ENCODE peak calls at places on chromosomes 6 and 20, in ten cellular contexts. One of them, this sample, is unnamed.

GRCh38 chr20:5548112-5548511 is 202.1 kb upstream of the SHLD1 start:
- DNase-seq in HEK293T: no peak
- DNase-seq in endothelial cell: no peak
- DNase-seq in T-helper 9 cell: no peak
- DNase-seq in bronchial epithelial cell: no peak
- DNase-seq in AG08396: no peak
- DNase-seq in A172: no peak
- DNase-seq in activated CD8-positive, alpha-beta memory T cell treated with anti-CD3 and anti-CD28 coated beads, Interleukin-2, amount 50 U/mL, for 4 hours: no peak
- DNase-seq in activated effector memory CD4-positive, alpha-beta T cell treated with anti-CD3 and anti-CD28 coated beads, Interleukin-2, amount 50 U/mL, for 16 hours: no peak
- DNase-seq in HFF-Myc: no peak
- DNase-seq in this sample: no peak

GRCh38 chr20:34268851-34269668 is 27.8 kb downstream of the ASIP start:
- DNase-seq in HEK293T: no peak
- DNase-seq in endothelial cell: peak; percentile 53
- DNase-seq in T-helper 9 cell: peak; percentile 9
- DNase-seq in bronchial epithelial cell: no peak
- DNase-seq in AG08396: peak; percentile 51
- DNase-seq in A172: no peak
- DNase-seq in activated CD8-positive, alpha-beta memory T cell treated with anti-CD3 and anti-CD28 coated beads, Interleukin-2, amount 50 U/mL, for 4 hours: peak; percentile 30
- DNase-seq in activated effector memory CD4-positive, alpha-beta T cell treated with anti-CD3 and anti-CD28 coated beads, Interleukin-2, amount 50 U/mL, for 16 hours: peak; percentile 66
- DNase-seq in HFF-Myc: no peak
- DNase-seq in this sample: no peak

GRCh38 chr20:15257071-15257470 is 919.7 kb upstream of the FLRT3 start:
- DNase-seq in HEK293T: no peak
- DNase-seq in endothelial cell: no peak
- DNase-seq in T-helper 9 cell: no peak
- DNase-seq in bronchial epithelial cell: peak; percentile 39
- DNase-seq in AG08396: no peak
- DNase-seq in A172: no peak
- DNase-seq in activated CD8-positive, alpha-beta memory T cell treated with anti-CD3 and anti-CD28 coated beads, Interleukin-2, amount 50 U/mL, for 4 hours: no peak
- DNase-seq in activated effector memory CD4-positive, alpha-beta T cell treated with anti-CD3 and anti-CD28 coated beads, Interleukin-2, amount 50 U/mL, for 16 hours: no peak
- DNase-seq in HFF-Myc: no peak
- DNase-seq in this sample: peak; percentile 83

GRCh38 chr6:53598584-53598983 is 53.7 kb upstream of the GCLC start:
- DNase-seq in HEK293T: no peak
- DNase-seq in endothelial cell: no peak
- DNase-seq in T-helper 9 cell: no peak
- DNase-seq in bronchial epithelial cell: peak; percentile 32
- DNase-seq in AG08396: no peak
- DNase-seq in A172: no peak
- DNase-seq in activated CD8-positive, alpha-beta memory T cell treated with anti-CD3 and anti-CD28 coated beads, Interleukin-2, amount 50 U/mL, for 4 hours: no peak
- DNase-seq in activated effector memory CD4-positive, alpha-beta T cell treated with anti-CD3 and anti-CD28 coated beads, Interleukin-2, amount 50 U/mL, for 16 hours: no peak
- DNase-seq in HFF-Myc: no peak
- DNase-seq in this sample: peak; percentile 49

GRCh38 chr20:38434310-38434741 is 802 bp downstream of the SNHG17 start:
- DNase-seq in HEK293T: no peak
- DNase-seq in endothelial cell: peak; percentile 22
- DNase-seq in T-helper 9 cell: peak; percentile 7
- DNase-seq in bronchial epithelial cell: no peak
- DNase-seq in AG08396: no peak
- DNase-seq in A172: peak; percentile 17
- DNase-seq in activated CD8-positive, alpha-beta memory T cell treated with anti-CD3 and anti-CD28 coated beads, Interleukin-2, amount 50 U/mL, for 4 hours: peak; percentile 24
- DNase-seq in activated effector memory CD4-positive, alpha-beta T cell treated with anti-CD3 and anti-CD28 coated beads, Interleukin-2, amount 50 U/mL, for 16 hours: peak; percentile 74
- DNase-seq in HFF-Myc: no peak
- DNase-seq in this sample: no peak

GRCh38 chr6:104522533-104522932 is 337.2 kb downstream of the HACE1 start:
- DNase-seq in HEK293T: no peak
- DNase-seq in endothelial cell: no peak
- DNase-seq in T-helper 9 cell: no peak
- DNase-seq in bronchial epithelial cell: no peak
- DNase-seq in AG08396: no peak
- DNase-seq in A172: no peak
- DNase-seq in activated CD8-positive, alpha-beta memory T cell treated with anti-CD3 and anti-CD28 coated beads, Interleukin-2, amount 50 U/mL, for 4 hours: no peak
- DNase-seq in activated effector memory CD4-positive, alpha-beta T cell treated with anti-CD3 and anti-CD28 coated beads, Interleukin-2, amount 50 U/mL, for 16 hours: no peak
- DNase-seq in HFF-Myc: no peak
- DNase-seq in this sample: no peak

GRCh38 chr6:109373762-109374161 is 8.5 kb downstream of the CD164 start:
- DNase-seq in HEK293T: no peak
- DNase-seq in endothelial cell: no peak
- DNase-seq in T-helper 9 cell: no peak
- DNase-seq in bronchial epithelial cell: no peak
- DNase-seq in AG08396: no peak
- DNase-seq in A172: no peak
- DNase-seq in activated CD8-positive, alpha-beta memory T cell treated with anti-CD3 and anti-CD28 coated beads, Interleukin-2, amount 50 U/mL, for 4 hours: no peak
- DNase-seq in activated effector memory CD4-positive, alpha-beta T cell treated with anti-CD3 and anti-CD28 coated beads, Interleukin-2, amount 50 U/mL, for 16 hours: no peak
- DNase-seq in HFF-Myc: no peak
- DNase-seq in this sample: no peak

GRCh38 chr20:62238569-62239277 is 402 bp downstream of the OSBPL2 start:
- DNase-seq in HEK293T: peak; percentile 33
- DNase-seq in endothelial cell: no peak
- DNase-seq in T-helper 9 cell: no peak
- DNase-seq in bronchial epithelial cell: no peak
- DNase-seq in AG08396: peak; percentile 47
- DNase-seq in A172: no peak
- DNase-seq in activated CD8-positive, alpha-beta memory T cell treated with anti-CD3 and anti-CD28 coated beads, Interleukin-2, amount 50 U/mL, for 4 hours: no peak
- DNase-seq in activated effector memory CD4-positive, alpha-beta T cell treated with anti-CD3 and anti-CD28 coated beads, Interleukin-2, amount 50 U/mL, for 16 hours: peak; percentile 66
- DNase-seq in HFF-Myc: no peak
- DNase-seq in this sample: no peak

GRCh38 chr20:52172392-52173047 is 19.1 kb downstream of the ZFP64 start:
- DNase-seq in HEK293T: no peak
- DNase-seq in endothelial cell: no peak
- DNase-seq in T-helper 9 cell: no peak
- DNase-seq in bronchial epithelial cell: no peak
- DNase-seq in AG08396: no peak
- DNase-seq in A172: peak; percentile 40
- DNase-seq in activated CD8-positive, alpha-beta memory T cell treated with anti-CD3 and anti-CD28 coated beads, Interleukin-2, amount 50 U/mL, for 4 hours: no peak
- DNase-seq in activated effector memory CD4-positive, alpha-beta T cell treated with anti-CD3 and anti-CD28 coated beads, Interleukin-2, amount 50 U/mL, for 16 hours: no peak
- DNase-seq in HFF-Myc: no peak
- DNase-seq in this sample: no peak

GRCh38 chr6:7787137-7787575 is 61.3 kb downstream of the BMP6 start:
- DNase-seq in HEK293T: no peak
- DNase-seq in endothelial cell: no peak
- DNase-seq in T-helper 9 cell: no peak
- DNase-seq in bronchial epithelial cell: peak; percentile 10
- DNase-seq in AG08396: peak; percentile 10
- DNase-seq in A172: no peak
- DNase-seq in activated CD8-positive, alpha-beta memory T cell treated with anti-CD3 and anti-CD28 coated beads, Interleukin-2, amount 50 U/mL, for 4 hours: no peak
- DNase-seq in activated effector memory CD4-positive, alpha-beta T cell treated with anti-CD3 and anti-CD28 coated beads, Interleukin-2, amount 50 U/mL, for 16 hours: no peak
- DNase-seq in HFF-Myc: no peak
- DNase-seq in this sample: no peak

GRCh38 chr6:143221723-143222122 is 161.0 kb downstream of the AIG1 start:
- DNase-seq in HEK293T: no peak
- DNase-seq in endothelial cell: no peak
- DNase-seq in T-helper 9 cell: no peak
- DNase-seq in bronchial epithelial cell: no peak
- DNase-seq in AG08396: no peak
- DNase-seq in A172: no peak
- DNase-seq in activated CD8-positive, alpha-beta memory T cell treated with anti-CD3 and anti-CD28 coated beads, Interleukin-2, amount 50 U/mL, for 4 hours: no peak
- DNase-seq in activated effector memory CD4-positive, alpha-beta T cell treated with anti-CD3 and anti-CD28 coated beads, Interleukin-2, amount 50 U/mL, for 16 hours: no peak
- DNase-seq in HFF-Myc: no peak
- DNase-seq in this sample: no peak

GRCh38 chr20:35257175-35257909 is 20.6 kb downstream of the MMP24OS start:
- DNase-seq in HEK293T: no peak
- DNase-seq in endothelial cell: no peak
- DNase-seq in T-helper 9 cell: no peak
- DNase-seq in bronchial epithelial cell: no peak
- DNase-seq in AG08396: no peak
- DNase-seq in A172: peak; percentile 71
- DNase-seq in activated CD8-positive, alpha-beta memory T cell treated with anti-CD3 and anti-CD28 coated beads, Interleukin-2, amount 50 U/mL, for 4 hours: no peak
- DNase-seq in activated effector memory CD4-positive, alpha-beta T cell treated with anti-CD3 and anti-CD28 coated beads, Interleukin-2, amount 50 U/mL, for 16 hours: no peak
- DNase-seq in HFF-Myc: no peak
- DNase-seq in this sample: no peak

GRCh38 chr6:158206740-158207451 is 38.7 kb downstream of the GTF2H5 start:
- DNase-seq in HEK293T: no peak
- DNase-seq in endothelial cell: no peak
- DNase-seq in T-helper 9 cell: no peak
- DNase-seq in bronchial epithelial cell: no peak
- DNase-seq in AG08396: no peak
- DNase-seq in A172: no peak
- DNase-seq in activated CD8-positive, alpha-beta memory T cell treated with anti-CD3 and anti-CD28 coated beads, Interleukin-2, amount 50 U/mL, for 4 hours: no peak
- DNase-seq in activated effector memory CD4-positive, alpha-beta T cell treated with anti-CD3 and anti-CD28 coated beads, Interleukin-2, amount 50 U/mL, for 16 hours: no peak
- DNase-seq in HFF-Myc: no peak
- DNase-seq in this sample: no peak

GRCh38 chr6:23106951-23107350 is 537.6 kb downstream of the HDGFL1 start:
- DNase-seq in HEK293T: no peak
- DNase-seq in endothelial cell: no peak
- DNase-seq in T-helper 9 cell: no peak
- DNase-seq in bronchial epithelial cell: peak; percentile 41
- DNase-seq in AG08396: no peak
- DNase-seq in A172: peak; percentile 17
- DNase-seq in activated CD8-positive, alpha-beta memory T cell treated with anti-CD3 and anti-CD28 coated beads, Interleukin-2, amount 50 U/mL, for 4 hours: no peak
- DNase-seq in activated effector memory CD4-positive, alpha-beta T cell treated with anti-CD3 and anti-CD28 coated beads, Interleukin-2, amount 50 U/mL, for 16 hours: no peak
- DNase-seq in HFF-Myc: peak; percentile 46
- DNase-seq in this sample: no peak

GRCh38 chr6:105603779-105604592 is 201.1 kb upstream of the PREP start:
- DNase-seq in HEK293T: no peak
- DNase-seq in endothelial cell: no peak
- DNase-seq in T-helper 9 cell: no peak
- DNase-seq in bronchial epithelial cell: no peak
- DNase-seq in AG08396: no peak
- DNase-seq in A172: peak; percentile 72
- DNase-seq in activated CD8-positive, alpha-beta memory T cell treated with anti-CD3 and anti-CD28 coated beads, Interleukin-2, amount 50 U/mL, for 4 hours: no peak
- DNase-seq in activated effector memory CD4-positive, alpha-beta T cell treated with anti-CD3 and anti-CD28 coated beads, Interleukin-2, amount 50 U/mL, for 16 hours: no peak
- DNase-seq in HFF-Myc: no peak
- DNase-seq in this sample: no peak

GRCh38 chr20:23231561-23232218 is 118.9 kb upstream of the NXT1 start:
- DNase-seq in HEK293T: no peak
- DNase-seq in endothelial cell: no peak
- DNase-seq in T-helper 9 cell: no peak
- DNase-seq in bronchial epithelial cell: no peak
- DNase-seq in AG08396: peak; percentile 59
- DNase-seq in A172: peak; percentile 59
- DNase-seq in activated CD8-positive, alpha-beta memory T cell treated with anti-CD3 and anti-CD28 coated beads, Interleukin-2, amount 50 U/mL, for 4 hours: no peak
- DNase-seq in activated effector memory CD4-positive, alpha-beta T cell treated with anti-CD3 and anti-CD28 coated beads, Interleukin-2, amount 50 U/mL, for 16 hours: no peak
- DNase-seq in HFF-Myc: no peak
- DNase-seq in this sample: no peak

GRCh38 chr6:125193208-125193607 is 39.6 kb downstream of the TPD52L1 start:
- DNase-seq in HEK293T: no peak
- DNase-seq in endothelial cell: no peak
- DNase-seq in T-helper 9 cell: no peak
- DNase-seq in bronchial epithelial cell: peak; percentile 89
- DNase-seq in AG08396: no peak
- DNase-seq in A172: peak; percentile 29
- DNase-seq in activated CD8-positive, alpha-beta memory T cell treated with anti-CD3 and anti-CD28 coated beads, Interleukin-2, amount 50 U/mL, for 4 hours: no peak
- DNase-seq in activated effector memory CD4-positive, alpha-beta T cell treated with anti-CD3 and anti-CD28 coated beads, Interleukin-2, amount 50 U/mL, for 16 hours: no peak
- DNase-seq in HFF-Myc: no peak
- DNase-seq in this sample: no peak

GRCh38 chr6:47428746-47429664 is 48.6 kb upstream of the CD2AP start:
- DNase-seq in HEK293T: no peak
- DNase-seq in endothelial cell: no peak
- DNase-seq in T-helper 9 cell: no peak
- DNase-seq in bronchial epithelial cell: no peak
- DNase-seq in AG08396: no peak
- DNase-seq in A172: no peak
- DNase-seq in activated CD8-positive, alpha-beta memory T cell treated with anti-CD3 and anti-CD28 coated beads, Interleukin-2, amount 50 U/mL, for 4 hours: no peak
- DNase-seq in activated effector memory CD4-positive, alpha-beta T cell treated with anti-CD3 and anti-CD28 coated beads, Interleukin-2, amount 50 U/mL, for 16 hours: no peak
- DNase-seq in HFF-Myc: no peak
- DNase-seq in this sample: no peak

This sample was measured in SK-N-DZ.